ENCODE peak calls at places on chromosomes 12 and 14, in five cellular contexts. L, C, R, G and B are unnamed samples.

GRCh38 chr12:92235703-92236472 is 90.2 kb upstream of the BTG1 start:
- DNase-seq in L (no peak), C (no peak), R (no peak), G (no peak), B (no peak)

GRCh38 chr12:111218499-111218898 is 150.4 kb downstream of the PHETA1 start:
- DNase-seq in L (no peak), C (no peak), R (no peak), G (no peak), B (no peak)

GRCh38 chr14:43204816-43205215 is 1302.3 kb downstream of the FSCB start:
- DNase-seq in L (no peak), C (no peak), R (no peak), G (no peak), B (no peak)

GRCh38 chr12:91890742-91891141 is 254.9 kb downstream of the BTG1 start:
- DNase-seq in L (no peak), C (no peak), R (no peak), G (no peak), B (no peak)

GRCh38 chr12:98388126-98388525 is 127.3 kb upstream of the TMPO start:
- DNase-seq in L (no peak), C (no peak), R (no peak), G (no peak), B (no peak)

GRCh38 chr12:91551927-91552326 is 369.3 kb upstream of the DCN start:
- DNase-seq in L (no peak), C (no peak), R (no peak), G (no peak), B (no peak)

GRCh38 chr12:101696477-101697196 is 803 bp upstream of the CHPT1 start:
- DNase-seq in L (peak), C (no peak), R (peak), G (no peak), B (no peak)

GRCh38 chr14:74980746-74981661 is 21.7 kb upstream of the EIF2B2 start:
- DNase-seq in L (peak), C (no peak), R (no peak), G (no peak), B (no peak)

GRCh38 chr12:93784339-93785086 is 107.3 kb downstream of the CRADD start:
- DNase-seq in L (peak), C (peak), R (no peak), G (peak), B (no peak)

GRCh38 chr12:57085999-57086950 is 2.6 kb upstream of the NAB2 start:
- DNase-seq in L (peak), C (peak), R (peak), G (peak), B (no peak)

GRCh38 chr12:12608557-12608957 is 3.1 kb upstream of the CREBL2 start:
- DNase-seq in L (no peak), C (no peak), R (no peak), G (no peak), B (no peak)

GRCh38 chr14:61875483-61875882 is 113.3 kb downstream of the SNAPC1 start:
- DNase-seq in L (no peak), C (no peak), R (no peak), G (no peak), B (no peak)

GRCh38 chr14:101889898-101890297 is 74.5 kb upstream of the DYNC1H1 start:
- DNase-seq in L (no peak), C (no peak), R (no peak), G (no peak), B (no peak)

GRCh38 chr14:86057018-86057667 is 527.2 kb downstream of the FLRT2 start:
- DNase-seq in L (no peak), C (peak), R (no peak), G (peak), B (no peak)

GRCh38 chr14:75295061-75295461 is 16.4 kb downstream of the FOS start:
- DNase-seq in L (peak), C (no peak), R (peak), G (no peak), B (peak)

GRCh38 chr12:22299294-22299912 is 35.1 kb downstream of the ST8SIA1 start:
- DNase-seq in L (no peak), C (no peak), R (no peak), G (no peak), B (no peak)

GRCh38 chr12:89059721-89060120 is 292.6 kb downstream of the DUSP6 start:
- DNase-seq in L (no peak), C (no peak), R (no peak), G (no peak), B (no peak)

GRCh38 chr12:107955966-107956643 is 173.0 kb upstream of the WSCD2 start:
- DNase-seq in L (no peak), C (no peak), R (no peak), G (no peak), B (no peak)

GRCh38 chr12:71587012-71587411 is 76.6 kb downstream of the ZFC3H1 start:
- DNase-seq in L (no peak), C (no peak), R (no peak), G (no peak), B (no peak)

GRCh38 chr12:56834886-56835285 is 71.8 kb downstream of the HSD17B6 start:
- DNase-seq in L (no peak), C (no peak), R (no peak), G (no peak), B (no peak)

GRCh38 chr12:123003257-123003656 is 22.8 kb downstream of the ARL6IP4 start:
- DNase-seq in L (peak), C (peak), R (no peak), G (no peak), B (no peak)

GRCh38 chr12:459430-460258 is at the start of gene B4GALNT3:
- DNase-seq in L (peak), C (peak), R (peak), G (peak), B (no peak)

GRCh38 chr12:122090759-122091535 is 12.4 kb downstream of the MLXIP start:
- DNase-seq in L (peak), C (no peak), R (no peak), G (no peak), B (peak)

GRCh38 chr14:92986254-92987147 is 63.6 kb downstream of the CHGA start:
- DNase-seq in L (no peak), C (no peak), R (peak), G (no peak), B (peak)

GRCh38 chr14:95394981-95395737 is 75.5 kb upstream of the CLMN start:
- DNase-seq in L (no peak), C (no peak), R (no peak), G (no peak), B (no peak)

GRCh38 chr12:84166812-84167211 is 745.8 kb downstream of the SLC6A15 start:
- DNase-seq in L (no peak), C (no peak), R (no peak), G (no peak), B (no peak)

GRCh38 chr12:84165998-84166571 is 746.5 kb downstream of the SLC6A15 start:
- DNase-seq in L (no peak), C (no peak), R (no peak), G (no peak), B (no peak)

GRCh38 chr12:84157170-84157569 is 755.4 kb downstream of the SLC6A15 start:
- DNase-seq in L (no peak), C (no peak), R (no peak), G (no peak), B (no peak)

GRCh38 chr12:84159245-84159644 is 753.4 kb downstream of the SLC6A15 start:
- DNase-seq in L (no peak), C (no peak), R (no peak), G (no peak), B (no peak)

DNA sequence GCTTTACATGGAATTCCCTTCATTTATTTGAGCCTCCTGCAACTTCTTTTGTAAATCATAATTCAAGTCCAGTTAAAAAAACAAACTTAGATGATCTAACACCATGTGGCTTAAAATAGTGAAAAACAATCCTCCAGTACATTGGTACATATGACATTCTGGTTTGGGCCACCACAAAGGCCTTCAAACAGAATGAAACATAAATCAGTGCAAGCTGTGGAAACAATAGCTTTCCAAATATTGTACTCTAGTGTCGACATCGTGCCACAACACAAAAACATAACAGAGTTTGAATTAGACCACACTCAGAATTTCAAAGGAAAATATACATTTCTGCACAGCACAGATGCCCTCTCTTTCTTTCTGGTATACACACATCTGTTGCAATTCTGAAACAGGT is 751.3 kb downstream of the SLC6A15 start:
- DNase-seq in L (no peak), C (no peak), R (no peak), G (no peak), B (peak)
- TF ChIP-seq CTCF in L (no peak), C (no peak), R (no peak), G (no peak), B (peak)

GRCh38 chr12:47855502-47855901 is 35.8 kb upstream of the HDAC7 start:
- DNase-seq in L (no peak), C (no peak), R (no peak), G (no peak), B (no peak)
- TF ChIP-seq CTCF in L (no peak), C (no peak), R (no peak), G (no peak), B (no peak)

GRCh38 chr14:52551696-52552062 is 626 bp downstream of the TXNDC16 start:
- DNase-seq in L (no peak), C (no peak), R (no peak), G (no peak), B (no peak)
- TF ChIP-seq CTCF in L (no peak), C (no peak), R (no peak), G (peak), B (peak)

GRCh38 chr12:124656214-124656516 is 88.8 kb upstream of the NCOR2 start:
- DNase-seq in L (no peak), C (no peak), R (no peak), G (no peak), B (no peak)
- TF ChIP-seq CTCF in L (no peak), C (no peak), R (no peak), G (no peak), B (no peak)

GRCh38 chr14:81591266-81591665 is 57.6 kb upstream of the SEL1L start:
- DNase-seq in L (no peak), C (no peak), R (no peak), G (no peak), B (no peak)

GRCh38 chr14:81584495-81584894 is 50.8 kb upstream of the SEL1L start:
- DNase-seq in L (no peak), C (no peak), R (no peak), G (no peak), B (no peak)

GRCh38 chr14:81594012-81594411 is 60.4 kb upstream of the SEL1L start:
- DNase-seq in L (no peak), C (no peak), R (peak), G (no peak), B (no peak)

GRCh38 chr14:81589381-81590065 is 55.9 kb upstream of the SEL1L start:
- DNase-seq in L (no peak), C (no peak), R (no peak), G (no peak), B (no peak)
- TF ChIP-seq CTCF in L (no peak), C (no peak), R (no peak), G (no peak), B (no peak)

GRCh38 chr12:4894019-4894418 is 15.7 kb upstream of the KCNA1 start:
- DNase-seq in L (no peak), C (no peak), R (no peak), G (no peak), B (no peak)
- TF ChIP-seq CTCF in L (no peak), C (no peak), R (no peak), G (no peak), B (no peak)

GRCh38 chr12:112901271-112901670 is 5.5 kb upstream of the OAS1 start:
- DNase-seq in L (no peak), C (no peak), R (no peak), G (no peak), B (no peak)

GRCh38 chr12:112905451-112906089 is 1.2 kb upstream of the OAS1 start:
- DNase-seq in L (no peak), C (no peak), R (no peak), G (no peak), B (no peak)

GRCh38 chr12:112898380-112898779 is 8.4 kb upstream of the OAS1 start:
- DNase-seq in L (no peak), C (no peak), R (no peak), G (no peak), B (no peak)

GRCh38 chr12:112904571-112904970 is 2.2 kb upstream of the OAS1 start:
- DNase-seq in L (no peak), C (no peak), R (no peak), G (no peak), B (no peak)

DNA sequence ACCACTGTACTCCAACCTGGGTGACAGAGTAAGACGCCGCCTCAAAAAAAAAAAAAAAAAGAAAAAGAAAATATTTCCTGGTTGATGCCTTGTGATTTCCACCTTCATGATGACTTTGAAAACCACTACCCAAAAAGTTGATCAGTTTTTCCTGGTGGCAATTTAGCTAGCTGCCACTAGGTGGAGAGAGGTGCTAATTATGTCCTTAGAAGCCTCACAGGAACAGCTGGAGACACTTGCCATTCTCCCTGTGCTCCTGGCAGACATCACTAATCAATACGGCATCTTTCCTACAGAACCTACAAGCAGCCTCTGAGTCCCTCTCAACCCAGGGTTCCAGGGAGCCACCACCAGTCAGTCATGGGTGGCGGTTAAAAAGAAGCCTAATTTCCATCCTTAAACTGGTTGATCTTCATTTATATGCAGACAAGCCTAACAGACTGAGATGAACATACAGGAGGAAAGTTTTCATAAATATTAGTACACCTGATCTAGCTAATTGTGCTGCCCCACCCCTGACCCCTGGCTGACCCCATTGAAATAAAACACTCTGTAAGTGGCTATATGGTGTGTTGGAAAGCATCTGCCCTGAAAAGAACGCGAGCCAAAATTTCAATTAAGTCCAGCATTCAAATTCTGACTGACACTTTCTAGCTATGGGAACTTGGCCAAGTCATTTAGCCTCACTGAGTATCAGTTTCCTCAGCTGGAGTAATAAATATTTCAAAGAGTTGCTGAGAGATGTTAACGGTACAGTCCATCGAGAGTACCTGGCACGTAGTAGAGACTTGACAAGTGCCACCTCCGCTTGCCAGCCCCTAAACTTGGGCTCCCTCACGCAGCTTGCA is 6.2 kb upstream of the OAS1 start:
- DNase-seq in L (no peak), C (no peak), R (no peak), G (peak), B (no peak)
- TF ChIP-seq CTCF in L (peak), C (peak), R (peak), G (peak), B (peak)

GRCh38 chr12:85835810-85836715 is at the start of gene RASSF9:
- DNase-seq in L (peak), C (no peak), R (peak), G (no peak), B (peak)

GRCh38 chr12:85835417-85835809 is 796 bp downstream of the RASSF9 start:
- DNase-seq in L (no peak), C (no peak), R (no peak), G (no peak), B (no peak)

GRCh38 chr12:85836716-85837100 is 499 bp upstream of the RASSF9 start:
- DNase-seq in L (no peak), C (no peak), R (no peak), G (no peak), B (no peak)

GRCh38 chr12:85833558-85833957 is 2.7 kb downstream of the RASSF9 start:
- DNase-seq in L (no peak), C (no peak), R (no peak), G (no peak), B (no peak)

GRCh38 chr12:85834378-85834777 is 1.8 kb downstream of the RASSF9 start:
- DNase-seq in L (no peak), C (no peak), R (no peak), G (no peak), B (no peak)
- TF ChIP-seq CTCF in L (no peak), C (no peak), R (no peak), G (no peak), B (no peak)

GRCh38 chr14:89388853-89389252 is 28.2 kb downstream of the FOXN3 start:
- DNase-seq in L (no peak), C (no peak), R (no peak), G (no peak), B (no peak)
- TF ChIP-seq CTCF in L (peak), C (no peak), R (no peak), G (no peak), B (peak)

GRCh38 chr14:78164226-78164853 is 5.8 kb upstream of the NRXN3 start:
- DNase-seq in L (no peak), C (no peak), R (no peak), G (no peak), B (no peak)
- TF ChIP-seq CTCF in L (no peak), C (no peak), R (peak), G (no peak), B (peak)